ENCODE peak calls at places on chromosome 3, in ten cellular contexts. Y is adipocyte, V is aorta, W is tibial artery, X is Peyer's patch, U is breast epithelium, I is IMR-90, M is A549, D is uterus, A is cardiac muscle cell. O is an unnamed sample. For H3K4me1 and H3K9me3, the result is how much of the 10 kb centered on the place peaks cover.

GRCh38 chr3:67601919-67602608 is 52.3 kb downstream of the SUCLG2 start:
- DNase-seq in W (no peak), V (no peak), M (no peak), I (no peak), A (no peak), D (no peak), Y (no peak), X (no peak), U (no peak), O (no peak)

GRCh38 chr3:113910966-113911365 is 36.8 kb upstream of the ZDHHC23 start:
- DNase-seq in V (no peak), I (peak), W (no peak), D (no peak), X (no peak), U (no peak), Y (no peak), A (no peak), M (no peak), O (no peak)

GRCh38 chr3:190336516-190337189 is 14.4 kb upstream of the CLDN1 start:
- DNase-seq in U (no peak), M (no peak), I (no peak), D (no peak), A (no peak), X (no peak), Y (no peak), V (no peak), W (no peak), O (no peak)

GRCh38 chr3:149501524-149501923 is 27.0 kb downstream of the TM4SF4 start:
- DNase-seq in I (peak), V (no peak), A (no peak), X (no peak), Y (peak), D (no peak), M (no peak), U (no peak), W (peak), O (no peak)

GRCh38 chr3:189204467-189204866 is 32.7 kb downstream of the TPRG1 start:
- DNase-seq in V (no peak), W (no peak), I (no peak), U (no peak), D (no peak), Y (peak), M (no peak), X (no peak), A (no peak), O (no peak)

GRCh38 chr3:170414202-170414663 is 4.4 kb upstream of the CLDN11 start:
- DNase-seq in I (peak), U (peak), W (no peak), X (no peak), A (peak), V (no peak), Y (peak), D (peak), M (peak), O (no peak)

GRCh38 chr3:7423995-7424394 is 563.1 kb downstream of the GRM7 start:
- DNase-seq in I (no peak), V (no peak), Y (no peak), X (no peak), M (no peak), U (no peak), A (no peak), D (no peak), W (no peak), O (no peak)

GRCh38 chr3:20060924-20061323 is 20.7 kb downstream of the KAT2B start:
- DNase-seq in W (no peak), I (peak), M (no peak), X (no peak), A (no peak), U (no peak), D (no peak), Y (peak), V (no peak), O (no peak)

GRCh38 chr3:195046441-195046840 is 224.5 kb downstream of the XXYLT1 start:
- DNase-seq in A (no peak), D (no peak), X (no peak), Y (no peak), M (no peak), I (no peak), W (peak), V (no peak), U (no peak), O (no peak)

GRCh38 chr3:47283596-47284364 is 1.0 kb downstream of the KLHL18 start:
- DNase-seq in M (peak), Y (peak), V (no peak), A (peak), W (no peak), D (no peak), U (no peak), I (no peak), X (no peak), O (no peak)

GRCh38 chr3:196222876-196223595 is 6.7 kb downstream of the SLC51A start:
- DNase-seq in V (no peak), I (no peak), W (no peak), D (no peak), Y (no peak), A (no peak), U (no peak), X (no peak), M (no peak), O (no peak)

GRCh38 chr3:29389362-29389761 is 108.5 kb downstream of the RBMS3 start:
- DNase-seq in V (no peak), U (no peak), A (no peak), W (no peak), Y (no peak), M (no peak), D (no peak), X (no peak), I (no peak), O (no peak)

GRCh38 chr3:52455283-52456168 is at the start of gene NISCH:
- DNase-seq in D (peak), X (peak), Y (peak), A (peak), V (peak), M (peak), W (peak), U (peak), I (peak), O (peak)

GRCh38 chr3:153099131-153099530 is 62.9 kb upstream of the RAP2B start:
- DNase-seq in V (no peak), M (no peak), D (no peak), Y (no peak), W (no peak), U (no peak), X (no peak), I (no peak), A (no peak), O (no peak)

GRCh38 chr3:159253860-159254259 is 452.0 kb downstream of the MFSD1 start:
- DNase-seq in A (no peak), W (no peak), Y (no peak), X (no peak), M (no peak), D (no peak), U (no peak), V (no peak), I (no peak), O (no peak)

GRCh38 chr3:73707772-73708171 is 83.0 kb upstream of the PDZRN3 start:
- DNase-seq in Y (peak), U (no peak), I (peak), V (no peak), D (no peak), A (no peak), M (no peak), W (no peak), X (no peak), O (no peak)

GRCh38 chr3:64685800-64686445 is 1.9 kb downstream of the ADAMTS9 start:
- DNase-seq in I (peak), Y (peak), W (peak), M (peak), U (peak), V (peak), D (peak), X (peak), A (peak), O (peak)

GRCh38 chr3:105752791-105753415 is 115.9 kb downstream of the CBLB start:
- DNase-seq in Y (peak), A (no peak), M (no peak), X (no peak), U (no peak), V (no peak), D (no peak), I (no peak), W (no peak), O (no peak)

GRCh38 chr3:69785769-69786311 is 46.6 kb downstream of the MITF start:
- DNase-seq in Y (no peak), U (no peak), X (no peak), I (no peak), M (no peak), D (no peak), W (no peak), V (no peak), A (no peak), O (no peak)

GRCh38 chr3:160400631-160401150 is 1.2 kb downstream of the SMC4 start:
- DNase-seq in W (peak), X (peak), I (no peak), Y (peak), U (no peak), A (peak), M (no peak), V (peak), D (no peak), O (no peak)

GRCh38 chr3:159266779-159267178 is 464.9 kb downstream of the MFSD1 start:
- DNase-seq in I (peak), V (no peak), A (peak), X (no peak), U (no peak), W (no peak), Y (no peak), M (peak), D (no peak), O (no peak)

GRCh38 chr3:2511356-2511755 is 412.7 kb downstream of the CNTN4 start:
- DNase-seq in V (no peak), A (peak), Y (no peak), I (no peak), D (no peak), W (no peak), X (no peak), U (no peak), M (no peak), O (peak)

GRCh38 chr3:33428812-33429211 is 11.4 kb downstream of the UBP1 start:
- DNase-seq in D (no peak), A (no peak), V (no peak), X (no peak), Y (no peak), U (no peak), I (no peak), W (no peak), M (no peak), O (no peak)

GRCh38 chr3:120468635-120469295 is 18.0 kb upstream of the FSTL1 start:
- DNase-seq in M (no peak), V (no peak), D (no peak), W (no peak), A (no peak), Y (no peak), I (no peak), X (no peak), U (no peak), O (no peak)

DNA sequence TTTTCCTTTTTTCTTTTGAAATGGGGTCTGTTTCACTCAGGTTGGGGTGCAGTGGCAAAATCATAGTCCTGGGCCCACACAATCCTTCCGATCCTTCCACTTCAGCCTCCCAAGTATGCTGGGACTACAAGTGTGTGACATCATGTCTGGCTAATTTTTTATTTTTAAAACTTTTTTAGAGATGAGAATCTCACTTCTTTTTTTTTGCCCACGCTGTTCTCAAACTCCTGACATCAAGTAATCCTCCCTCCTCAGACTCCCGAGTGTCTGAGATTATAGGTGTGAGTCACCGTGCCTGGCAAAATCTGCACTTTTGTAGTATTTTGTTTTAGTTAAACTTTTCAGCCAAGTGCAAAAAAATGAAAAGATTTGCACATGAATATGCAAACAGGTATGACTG is 171.0 kb downstream of the FNDC3B start:
- DNase-seq in D (no peak), W (no peak), U (no peak), Y (no peak), V (no peak), M (no peak), A (no peak), X (no peak), I (peak), O (no peak)
- H3K4me1 ChIP-seq in D (under half), W (under half), U (under half), Y (under half), V (under half), M (half or more), A (under half), X (under half), I (under half), O (half or more)

GRCh38 chr3:103629391-103629790 is 1194.6 kb downstream of the ZPLD1 start:
- DNase-seq in D (no peak), U (no peak), Y (no peak), A (no peak), V (no peak), W (no peak), X (no peak), I (no peak), M (no peak), O (no peak)
- H3K9me3 ChIP-seq in D (under half), U (under half), Y (under half), A (under half), V (under half), W (under half), X (under half), I (under half), M (under half), O (under half)

GRCh38 chr3:127764301-127764700 is 58.0 kb downstream of the MGLL start:
- DNase-seq in V (peak), M (no peak), U (no peak), D (no peak), X (peak), Y (no peak), W (no peak), A (no peak), I (no peak), O (no peak)

GRCh38 chr3:127763816-127764215 is 58.5 kb downstream of the MGLL start:
- DNase-seq in Y (no peak), I (no peak), A (no peak), W (no peak), U (no peak), M (no peak), D (no peak), X (peak), V (peak), O (no peak)

GRCh38 chr3:127763337-127763736 is 59.0 kb downstream of the MGLL start:
- DNase-seq in Y (no peak), A (no peak), M (no peak), I (no peak), W (no peak), V (peak), U (no peak), D (no peak), X (peak), O (no peak)

GRCh38 chr3:127762787-127763105 is 59.6 kb downstream of the MGLL start:
- DNase-seq in Y (no peak), D (no peak), M (no peak), X (no peak), U (no peak), W (no peak), A (no peak), I (no peak), V (no peak), O (no peak)

DNA sequence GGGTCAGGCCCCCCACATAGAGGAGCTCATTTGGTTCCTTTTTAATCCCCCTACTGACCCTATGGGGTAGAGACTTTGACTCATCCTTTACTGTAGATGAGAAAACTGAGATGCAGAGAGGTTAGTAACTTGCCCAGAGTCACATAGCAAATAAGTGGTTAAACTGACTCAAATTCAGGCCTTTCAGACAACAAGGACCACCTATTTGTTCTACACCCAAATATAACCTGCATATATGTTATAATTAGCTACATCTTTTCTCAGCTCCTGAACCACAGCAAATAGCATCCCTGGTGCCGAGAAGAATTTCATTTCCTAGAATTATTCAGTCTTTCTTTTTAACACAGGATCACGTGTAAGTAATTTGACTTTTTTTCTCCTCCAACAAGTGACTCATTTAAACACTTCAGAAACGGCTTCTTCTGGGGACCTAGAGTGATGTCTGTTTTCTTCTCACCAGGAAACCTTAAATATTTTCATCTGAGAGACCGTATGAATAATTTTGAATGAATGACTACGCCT is 57.4 kb downstream of the MGLL start:
- DNase-seq in U (no peak), A (no peak), V (no peak), W (no peak), Y (peak), I (peak), M (no peak), D (no peak), X (no peak), O (no peak)
- H3K4me1 ChIP-seq in U (under half), A (under half), V (under half), W (under half), Y (under half), I (under half), M (half or more), D (under half), X (under half), O (half or more)

GRCh38 chr3:16476636-16477035 is 36.9 kb downstream of the RFTN1 start:
- DNase-seq in M (no peak), Y (peak), U (no peak), V (no peak), A (no peak), I (peak), W (no peak), D (no peak), X (no peak), O (no peak)

GRCh38 chr3:16478516-16478915 is 35.0 kb downstream of the RFTN1 start:
- DNase-seq in Y (peak), U (no peak), V (no peak), X (no peak), M (no peak), D (no peak), A (no peak), I (peak), W (no peak), O (peak)

GRCh38 chr3:16475766-16476165 is 37.7 kb downstream of the RFTN1 start:
- DNase-seq in Y (no peak), I (no peak), U (no peak), W (no peak), A (no peak), M (no peak), V (no peak), D (no peak), X (no peak), O (no peak)

GRCh38 chr3:16477054-16477453 is 36.4 kb downstream of the RFTN1 start:
- DNase-seq in U (no peak), D (no peak), Y (peak), I (peak), W (no peak), M (no peak), X (no peak), V (no peak), A (no peak), O (no peak)

DNA sequence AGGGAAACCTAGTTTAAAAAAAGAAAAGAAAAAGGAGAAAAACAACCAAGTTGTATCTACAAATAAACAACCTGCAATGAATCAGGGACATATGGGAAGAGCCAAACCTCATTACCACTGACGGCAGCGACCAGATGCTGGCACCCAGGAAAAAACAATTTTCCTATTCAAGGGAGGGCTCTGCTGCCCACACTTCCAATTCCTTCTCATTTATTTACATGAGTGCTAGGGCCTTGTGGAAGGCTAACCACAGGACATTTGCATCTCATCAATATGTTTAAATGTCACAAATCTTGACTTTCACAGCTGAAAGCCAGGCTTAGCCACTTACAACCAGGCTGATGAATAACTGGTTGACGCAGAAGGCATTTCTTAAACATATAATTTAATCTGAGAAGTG is 36.0 kb downstream of the RFTN1 start:
- DNase-seq in X (no peak), U (no peak), Y (no peak), V (no peak), I (peak), A (no peak), W (no peak), D (no peak), M (no peak), O (no peak)
- H3K9me3 ChIP-seq in X (under half), U (under half), Y (under half), V (under half), I (under half), A (under half), W (under half), D (under half), M (under half), O (under half)